ENCODE peak calls at places on chromosomes 2 and 18, in four cellular contexts. P is upper lobe of left lung, Q is A549, D is HepG2. B is an unnamed sample. For H3K4me1, the result is how much of the 10 kb centered on the place peaks cover.

GRCh38 chr2:207482630-207483029 is 47.1 kb upstream of the CREB1 start:
- ATAC-seq in D (no peak), P (no peak), Q (peak), B (no peak)

GRCh38 chr18:23266717-23267446 is 131.6 kb downstream of the CABLES1 start:
- ATAC-seq in D (no peak), Q (no peak), P (no peak), B (no peak)

GRCh38 chr2:60965514-60965815 is 52.1 kb upstream of the PEX13 start:
- ATAC-seq in P (no peak), D (no peak), Q (no peak), B (no peak)

GRCh38 chr2:100831831-100832230 is 11.9 kb downstream of the NPAS2 start:
- ATAC-seq in Q (no peak), P (no peak), D (no peak), B (no peak)

GRCh38 chr18:41872206-41872605 is 82.8 kb upstream of the PIK3C3 start:
- ATAC-seq in Q (no peak), P (no peak), D (no peak), B (no peak)

GRCh38 chr18:64993695-64994094 is 757.1 kb upstream of the CDH7 start:
- ATAC-seq in P (no peak), D (no peak), Q (no peak), B (no peak)

GRCh38 chr18:32707586-32707985 is 65.2 kb downstream of the KLHL14 start:
- ATAC-seq in D (no peak), P (no peak), Q (no peak), B (no peak)

GRCh38 chr2:28656937-28657615 is 94.6 kb upstream of the PPP1CB start:
- ATAC-seq in Q (no peak), P (no peak), D (no peak), B (no peak)

GRCh38 chr2:62340981-62341624 is 145.2 kb downstream of the B3GNT2 start:
- ATAC-seq in Q (no peak), P (no peak), D (peak), B (peak)

GRCh38 chr2:8457620-8458255 is 224.1 kb upstream of the ID2 start:
- ATAC-seq in Q (no peak), P (no peak), D (no peak), B (no peak)

GRCh38 chr2:163123526-163123925 is 285.0 kb upstream of the KCNH7 start:
- ATAC-seq in Q (no peak), D (no peak), P (no peak), B (no peak)

GRCh38 chr2:16137080-16137755 is 196.9 kb downstream of the MYCN start:
- ATAC-seq in P (no peak), D (no peak), Q (no peak), B (no peak)
- TF ChIP-seq POLR2A in P (no peak), D (no peak), Q (no peak), B (no peak)

GRCh38 chr2:105373895-105374401 is 24.9 kb downstream of the FHL2 start:
- ATAC-seq in Q (no peak), D (no peak), P (no peak), B (no peak)

GRCh38 chr2:105371156-105371555 is 27.7 kb downstream of the FHL2 start:
- ATAC-seq in P (no peak), Q (no peak), D (no peak), B (no peak)

GRCh38 chr2:105371810-105372209 is 27.0 kb downstream of the FHL2 start:
- ATAC-seq in D (no peak), P (no peak), Q (no peak), B (no peak)

GRCh38 chr2:105375001-105375561 is 23.8 kb downstream of the FHL2 start:
- ATAC-seq in P (no peak), D (no peak), Q (no peak), B (peak)

GRCh38 chr2:105373344-105373781 is 25.5 kb downstream of the FHL2 start:
- ATAC-seq in D (peak), P (peak), Q (no peak), B (peak)
- TF ChIP-seq EP300 in D (no peak), P (no peak), Q (no peak), B (no peak)

GRCh38 chr18:45481846-45482245 is 133.4 kb upstream of the SLC14A2 start:
- ATAC-seq in Q (no peak), D (no peak), P (no peak), B (no peak)

GRCh38 chr18:45478889-45479288 is 136.4 kb upstream of the SLC14A2 start:
- ATAC-seq in Q (no peak), P (no peak), D (no peak), B (no peak)

GRCh38 chr18:45482286-45482685 is 133.0 kb upstream of the SLC14A2 start:
- ATAC-seq in Q (no peak), P (no peak), D (no peak), B (no peak)

DNA sequence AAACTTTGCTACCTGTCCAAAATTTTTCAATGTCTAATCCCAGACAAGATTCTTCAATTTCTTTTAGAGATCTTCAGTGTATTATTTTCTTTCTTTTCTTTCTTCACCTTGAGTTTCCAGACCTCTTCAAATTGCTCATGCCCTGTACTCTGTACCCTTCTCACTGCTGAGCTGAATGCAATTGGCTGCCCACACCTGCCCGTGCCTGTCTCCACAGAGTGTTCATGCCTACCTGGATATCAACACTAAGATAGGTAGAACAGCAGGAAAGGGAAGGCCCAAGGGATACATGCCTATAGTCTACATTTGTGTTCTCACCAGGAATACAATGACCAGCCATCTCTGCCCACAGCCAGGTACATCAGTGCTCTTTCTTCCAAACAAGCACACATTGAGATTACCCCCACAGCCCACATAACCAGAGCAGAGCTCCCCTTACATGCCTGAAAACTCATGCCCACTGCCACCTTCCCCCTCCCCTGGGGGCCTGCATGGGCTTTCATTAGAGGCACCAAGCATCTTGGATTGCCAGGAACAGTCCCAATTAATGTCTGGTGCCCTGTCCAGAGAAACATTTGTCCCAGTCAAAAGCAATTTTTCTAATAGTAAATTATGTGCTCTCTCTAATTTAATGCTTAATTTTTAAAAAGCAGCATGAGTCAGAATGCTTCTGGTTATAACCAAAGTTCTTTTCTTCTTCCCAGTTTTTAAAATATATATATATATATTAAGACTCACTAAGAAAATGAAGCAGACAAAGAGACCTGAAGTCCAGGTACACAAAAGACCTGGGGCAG is 134.9 kb upstream of the SLC14A2 start:
- ATAC-seq in P (no peak), Q (no peak), D (no peak), B (no peak)
- H3K4me1 ChIP-seq in P (under half), Q (under half), D (under half), B (under half)

GRCh38 chr2:16186661-16187516 is 246.5 kb downstream of the MYCN start:
- ATAC-seq in D (no peak), P (no peak), Q (no peak), B (no peak)
- TF ChIP-seq POLR2A in D (no peak), P (no peak), Q (no peak), B (no peak)

DNA sequence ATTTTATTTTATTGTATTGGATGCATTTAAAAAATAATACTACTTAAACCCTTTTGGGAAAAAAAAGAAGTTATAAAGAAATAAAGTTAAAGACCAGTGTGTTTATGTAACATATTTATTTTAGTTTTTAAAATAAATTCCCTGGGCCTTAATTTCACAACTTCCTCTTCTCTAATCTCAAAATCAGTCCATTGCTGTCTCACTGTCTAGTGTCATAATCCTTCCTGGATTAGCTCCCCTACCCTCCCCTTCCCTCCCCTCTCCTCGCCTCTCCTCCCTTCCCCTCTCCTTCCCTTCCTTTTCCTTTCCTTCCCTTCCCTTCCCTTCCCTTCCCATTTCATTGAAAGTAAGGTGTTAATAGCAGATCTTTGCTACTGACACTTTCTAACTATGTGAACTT is 40.3 kb upstream of the ZEB2 start:
- ATAC-seq in P (no peak), Q (no peak), D (no peak), B (no peak)
- TF ChIP-seq EP300 in P (no peak), Q (no peak), D (no peak), B (no peak)

DNA sequence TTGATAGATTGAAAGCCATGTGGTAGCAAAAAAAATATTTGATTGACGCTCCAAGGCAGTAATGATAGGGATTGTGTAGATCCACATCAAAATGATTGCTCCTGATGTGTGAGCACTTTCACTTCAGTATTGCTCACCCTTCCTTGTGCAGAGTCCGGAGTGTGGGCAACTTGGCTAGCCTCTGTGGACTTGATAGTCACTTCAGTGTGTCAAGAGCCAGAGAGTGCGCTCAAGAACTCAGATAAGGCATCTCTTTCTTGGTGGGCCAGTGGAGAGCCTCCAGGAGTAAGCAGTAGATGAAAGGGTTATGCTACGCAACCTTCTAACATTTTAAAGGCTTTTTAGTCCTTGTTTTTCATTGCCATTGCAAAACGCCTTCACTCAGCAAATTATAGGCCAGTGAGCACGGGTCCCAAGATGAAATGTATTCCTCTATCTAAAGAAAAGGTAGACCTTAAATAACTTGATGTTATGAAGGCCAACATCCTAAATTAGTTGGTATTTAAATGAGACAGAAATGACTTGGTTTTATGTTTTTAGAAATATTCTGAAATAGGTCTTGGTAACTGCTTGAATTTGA is 84.4 kb downstream of the MEIS1 start:
- ATAC-seq in P (no peak), Q (no peak), D (no peak), B (no peak)
- H3K4me1 ChIP-seq in P (under half), Q (under half), D (under half), B (half or more)

B was measured in gastroesophageal sphincter.